ENCODE peak calls at places on chromosomes 1 and 21, in five cellular contexts. G is AG10803, O is thoracic aorta, E is stomach, X is psoas muscle. Q is an unnamed sample.

GRCh38 chr1:65346190-65346589 is 36.8 kb downstream of the DNAJC6 start:
- DNase-seq in X (no peak), E (no peak), G (no peak), O (no peak), Q (no peak)

GRCh38 chr1:66788231-66788939 is 12.7 kb downstream of the INSL5 start:
- DNase-seq in E (no peak), O (no peak), G (no peak), X (no peak), Q (no peak)

GRCh38 chr21:34938079-34938764 is 110.9 kb downstream of the RUNX1 start:
- DNase-seq in X (no peak), G (no peak), E (no peak), O (no peak), Q (no peak)

GRCh38 chr1:78102082-78102481 is 56.3 kb downstream of the GIPC2 start:
- DNase-seq in O (no peak), X (no peak), E (no peak), G (peak; percentile 82), Q (peak; percentile 64)

GRCh38 chr1:63976006-63976405 is 202.2 kb downstream of the ROR1 start:
- DNase-seq in G (no peak), X (no peak), E (no peak), O (no peak), Q (no peak)

GRCh38 chr1:221271696-221272095 is 392.5 kb downstream of the HLX start:
- DNase-seq in O (no peak), E (no peak), X (no peak), G (no peak), Q (no peak)

GRCh38 chr1:185420588-185421081 is 103.6 kb upstream of the IVNS1ABP start:
- DNase-seq in G (no peak), O (no peak), E (no peak), X (no peak), Q (no peak)

GRCh38 chr21:38843806-38844479 is 38.2 kb downstream of the ETS2 start:
- DNase-seq in E (no peak), O (no peak), G (peak; percentile 80), X (no peak), Q (no peak)

GRCh38 chr1:74811421-74812179 is 78.6 kb downstream of the TYW3 start:
- DNase-seq in X (no peak), O (no peak), E (no peak), G (no peak), Q (no peak)

GRCh38 chr1:115173151-115173550 is 83.8 kb upstream of the TSPAN2 start:
- DNase-seq in E (no peak), X (no peak), O (no peak), G (peak; percentile 61), Q (no peak)

GRCh38 chr1:93433407-93433961 is 14.4 kb upstream of the FNBP1L start:
- DNase-seq in E (peak; percentile 41), X (no peak), G (no peak), O (no peak), Q (no peak)

GRCh38 chr1:167899253-167899681 is 14.7 kb downstream of the ADCY10 start:
- DNase-seq in E (peak; percentile 93), O (peak; percentile 71), G (peak; percentile 77), X (peak; percentile 86), Q (no peak)

GRCh38 chr1:43531453-43531905 is 796 bp downstream of the PTPRF start:
- DNase-seq in X (no peak), G (peak; percentile 20), E (no peak), O (no peak), Q (no peak)

GRCh38 chr1:116525440-116525839 is 45.4 kb downstream of the CD58 start:
- DNase-seq in G (no peak), E (no peak), O (no peak), X (no peak), Q (no peak)

GRCh38 chr1:151196292-151196800 is 2.0 kb upstream of the PIP5K1A start:
- DNase-seq in X (peak; percentile 52), O (no peak), E (peak; percentile 71), G (peak; percentile 91), Q (peak; percentile 62)

GRCh38 chr1:217437375-217437774 is 193.5 kb downstream of the GPATCH2 start:
- DNase-seq in X (no peak), E (no peak), G (no peak), O (no peak), Q (no peak)

GRCh38 chr1:1665815-1666251 is 7.0 kb upstream of the CDK11B start:
- DNase-seq in G (no peak), O (no peak), E (peak; percentile 26), X (no peak), Q (no peak)

GRCh38 chr21:40143822-40144525 is 276.7 kb downstream of the PCP4 start:
- DNase-seq in E (peak; percentile 60), X (no peak), G (peak; percentile 36), O (no peak), Q (no peak)

GRCh38 chr1:48889088-48889487 is 112.4 kb upstream of the BEND5 start:
- DNase-seq in E (no peak), O (no peak), X (no peak), G (no peak), Q (no peak)

GRCh38 chr1:167463856-167464565 is 54.3 kb downstream of the CD247 start:
- DNase-seq in X (no peak), E (no peak), O (no peak), G (no peak), Q (no peak)

GRCh38 chr1:22261580-22261979 is 118.7 kb upstream of the WNT4 start:
- DNase-seq in X (no peak), G (no peak), O (no peak), E (no peak), Q (no peak)

GRCh38 chr1:25647106-25647505 is 30.5 kb downstream of the MAN1C1 start:
- DNase-seq in G (no peak), E (no peak), O (no peak), X (no peak), Q (no peak)

GRCh38 chr1:101520302-101520701 is 283.5 kb downstream of the S1PR1 start:
- DNase-seq in X (no peak), O (no peak), E (no peak), G (peak; percentile 45), Q (no peak)

GRCh38 chr1:189185077-189185476 is 1292.6 kb downstream of the BRINP3 start:
- DNase-seq in E (no peak), O (no peak), X (no peak), G (no peak), Q (no peak)

GRCh38 chr1:235670157-235670776 is 20.7 kb upstream of the GNG4 start:
- DNase-seq in G (no peak), O (no peak), X (no peak), E (no peak), Q (no peak)

GRCh38 chr1:84164156-84164555 is 20.1 kb downstream of the PRKACB start:
- DNase-seq in G (peak; percentile 38), E (no peak), X (no peak), O (no peak), Q (no peak)

GRCh38 chr1:58528518-58528917 is 18.0 kb downstream of the OMA1 start:
- DNase-seq in G (peak; percentile 84), X (no peak), E (no peak), O (no peak), Q (peak; percentile 42)

GRCh38 chr1:101410048-101410878 is 173.4 kb downstream of the S1PR1 start:
- DNase-seq in G (no peak), O (no peak), E (no peak), X (no peak), Q (no peak)

GRCh38 chr1:68168545-68169065 is 63.7 kb downstream of the WLS start:
- DNase-seq in G (peak; percentile 18), E (no peak), O (no peak), X (no peak), Q (no peak)

GRCh38 chr1:181153634-181153961 is 65.1 kb downstream of the IER5 start:
- DNase-seq in E (no peak), G (no peak), O (no peak), X (no peak), Q (no peak)

GRCh38 chr1:7726623-7727022 is 44.5 kb upstream of the VAMP3 start:
- DNase-seq in E (no peak), G (no peak), O (no peak), X (no peak), Q (no peak)

GRCh38 chr1:159187647-159188374 is 16.4 kb downstream of the CADM3 start:
- DNase-seq in G (no peak), E (no peak), O (no peak), X (no peak), Q (no peak)
- H3K4me3 ChIP-seq in G (no peak overlapping the region), E (peak overlapping the region; percentile 31), O (peak overlapping the region; percentile 69), X (peak overlapping the region; percentile 41), Q (no peak overlapping the region)

GRCh38 chr1:170664828-170665617 is 1.1 kb downstream of the PRRX1 start:
- DNase-seq in E (no peak), G (peak; percentile 69), O (no peak), X (peak; percentile 80), Q (no peak)
- TF ChIP-seq CTCF in E (no peak), G (peak; percentile 41), O (peak; percentile 35), X (peak; percentile 27), Q (peak; percentile 51)

GRCh38 chr1:225825606-225826005 is 15.7 kb downstream of the EPHX1 start:
- DNase-seq in O (no peak), X (peak; percentile 35), G (no peak), E (no peak), Q (no peak)

GRCh38 chr1:225823811-225824261 is 13.9 kb downstream of the EPHX1 start:
- DNase-seq in X (peak; percentile 30), E (no peak), G (no peak), O (no peak), Q (no peak)

GRCh38 chr1:225825078-225825477 is 15.2 kb downstream of the EPHX1 start:
- DNase-seq in G (no peak), O (no peak), E (peak; percentile 73), X (peak; percentile 36), Q (no peak)

GRCh38 chr1:225822655-225823403 is 12.9 kb downstream of the EPHX1 start:
- DNase-seq in G (no peak), O (no peak), X (peak; percentile 52), E (no peak), Q (no peak)

GRCh38 chr1:225824522-225824921 is 14.6 kb downstream of the EPHX1 start:
- DNase-seq in G (no peak), E (no peak), X (peak; percentile 20), O (no peak), Q (no peak)
- H3K4me3 ChIP-seq in G (no peak overlapping the region), E (no peak overlapping the region), X (no peak overlapping the region), O (no peak overlapping the region), Q (no peak overlapping the region)

GRCh38 chr1:174075245-174075692 is 53.1 kb upstream of the RC3H1 start:
- DNase-seq in G (no peak), E (no peak), X (no peak), O (no peak), Q (no peak)

GRCh38 chr1:174070614-174071013 is 48.5 kb upstream of the RC3H1 start:
- DNase-seq in O (no peak), E (no peak), X (no peak), G (no peak), Q (no peak)

GRCh38 chr1:174077755-174078490 is 55.8 kb upstream of the RC3H1 start:
- DNase-seq in G (peak; percentile 8), E (no peak), X (no peak), O (no peak), Q (no peak)

GRCh38 chr1:174072546-174072945 is 50.4 kb upstream of the RC3H1 start:
- DNase-seq in O (no peak), X (no peak), E (no peak), G (no peak), Q (no peak)

DNA sequence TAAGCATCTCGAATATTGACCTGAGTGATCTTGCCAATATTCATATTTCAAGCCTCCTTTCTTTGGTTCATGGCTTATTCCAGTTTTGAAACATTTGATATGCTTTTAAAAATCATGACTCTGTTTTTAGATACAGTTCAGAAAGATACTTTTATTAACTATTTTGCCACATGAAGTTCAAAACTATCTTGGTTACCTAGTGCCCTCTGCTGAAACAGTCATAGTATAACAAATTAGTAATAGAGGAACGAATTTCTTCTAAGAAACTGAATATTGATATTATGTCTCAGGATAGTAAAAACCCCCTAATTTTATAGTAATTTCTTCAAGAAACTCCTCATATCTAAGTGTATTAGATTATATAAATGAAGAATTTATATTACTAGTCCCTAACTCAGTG is 52.6 kb upstream of the RC3H1 start:
- DNase-seq in X (no peak), G (peak; percentile 31), E (no peak), O (no peak), Q (no peak)
- TF ChIP-seq CTCF in X (peak; percentile 41), G (peak; percentile 55), E (no peak), O (no peak), Q (peak; percentile 37)